ENCODE peak calls at places on chromosomes 4 and X, in five cellular contexts. B, T, Z, A and W are unnamed samples.

GRCh38 chrX:118928126-118928525 is 46.3 kb upstream of the LONRF3 start:
- DNase-seq in B (no peak), T (no peak), Z (no peak), A (no peak), W (no peak)

GRCh38 chrX:19875051-19875432 is 12.4 kb downstream of the SH3KBP1 start:
- DNase-seq in B (no peak), T (no peak), Z (no peak), A (no peak), W (peak)

GRCh38 chr4:22754091-22754490 is 61.4 kb downstream of the GBA3 start:
- DNase-seq in B (no peak), T (no peak), Z (no peak), A (no peak), W (no peak)

GRCh38 chr4:155179216-155179615 is 29.2 kb upstream of the NPY2R start:
- DNase-seq in B (no peak), T (no peak), Z (no peak), A (no peak), W (no peak)

GRCh38 chrX:48617542-48618340 is 20.4 kb downstream of the WDR13 start:
- DNase-seq in B (no peak), T (no peak), Z (no peak), A (no peak), W (no peak)

GRCh38 chr4:138961687-138962086 is 53.9 kb upstream of the NOCT start:
- DNase-seq in B (no peak), T (no peak), Z (no peak), A (no peak), W (no peak)

GRCh38 chr4:121685257-121685656 is 11.5 kb downstream of the ANXA5 start:
- DNase-seq in B (no peak), T (peak), Z (no peak), A (no peak), W (peak)

GRCh38 chr4:46124773-46125172 is 919 bp upstream of the GABRG1 start:
- DNase-seq in B (peak), T (no peak), Z (peak), A (no peak), W (no peak)

GRCh38 chrX:68794486-68794885 is 34.3 kb upstream of the EFNB1 start:
- DNase-seq in B (no peak), T (no peak), Z (no peak), A (no peak), W (no peak)

GRCh38 chrX:10729000-10729399 is 108.6 kb upstream of the MID1 start:
- DNase-seq in B (no peak), T (no peak), Z (no peak), A (no peak), W (no peak)

GRCh38 chrX:12910424-12910823 is 4.0 kb downstream of the TLR8 start:
- DNase-seq in B (no peak), T (no peak), Z (no peak), A (no peak), W (no peak)

GRCh38 chr4:103415801-103416200 is 217.7 kb upstream of the CENPE start:
- DNase-seq in B (no peak), T (no peak), Z (no peak), A (no peak), W (no peak)

GRCh38 chr4:2830632-2831610 is 12.7 kb upstream of the ADD1 start:
- DNase-seq in B (no peak), T (no peak), Z (no peak), A (no peak), W (no peak)

GRCh38 chr4:84967292-84967651 is 782 bp upstream of the WDFY3 start:
- DNase-seq in B (no peak), T (peak), Z (no peak), A (no peak), W (peak)

GRCh38 chr4:145540235-145540634 is 58.6 kb downstream of the SMAD1 start:
- DNase-seq in B (no peak), T (no peak), Z (no peak), A (no peak), W (peak)

GRCh38 chr4:74133786-74134499 is 24.0 kb upstream of the MTHFD2L start:
- DNase-seq in B (peak), T (peak), Z (peak), A (peak), W (peak)

DNA sequence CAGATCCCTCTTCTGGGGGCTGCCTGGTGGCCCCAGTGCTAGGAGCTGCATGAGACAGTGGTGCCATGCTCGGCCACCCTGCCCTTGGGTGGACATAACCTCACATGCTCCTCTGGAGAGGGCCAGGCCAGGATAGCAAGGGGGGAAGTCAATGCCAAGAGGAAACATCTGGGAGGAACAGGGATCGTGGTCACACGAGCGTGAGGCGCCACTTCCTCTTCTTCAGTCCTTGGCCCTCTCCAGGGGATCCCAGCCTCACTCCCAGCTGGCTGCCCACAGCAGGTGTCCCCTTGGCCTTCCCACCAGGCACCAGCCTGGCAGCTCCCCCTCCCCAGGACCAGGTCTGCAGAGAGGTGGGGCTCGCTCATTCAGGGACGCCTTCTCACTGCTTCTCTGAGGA is 28.6 kb downstream of the TBC1D14 start:
- DNase-seq in B (no peak), T (no peak), Z (no peak), A (no peak), W (no peak)
- H3K14ac ChIP-seq in B (peak), T (peak), Z (peak), A (no peak), W (no peak)

GRCh38 chr4:70901607-70901983 is 574 bp upstream of the MOB1B start:
- DNase-seq in B (no peak), T (no peak), Z (no peak), A (no peak), W (no peak)
- H3K14ac ChIP-seq in B (peak), T (peak), Z (no peak), A (no peak), W (peak)

DNA sequence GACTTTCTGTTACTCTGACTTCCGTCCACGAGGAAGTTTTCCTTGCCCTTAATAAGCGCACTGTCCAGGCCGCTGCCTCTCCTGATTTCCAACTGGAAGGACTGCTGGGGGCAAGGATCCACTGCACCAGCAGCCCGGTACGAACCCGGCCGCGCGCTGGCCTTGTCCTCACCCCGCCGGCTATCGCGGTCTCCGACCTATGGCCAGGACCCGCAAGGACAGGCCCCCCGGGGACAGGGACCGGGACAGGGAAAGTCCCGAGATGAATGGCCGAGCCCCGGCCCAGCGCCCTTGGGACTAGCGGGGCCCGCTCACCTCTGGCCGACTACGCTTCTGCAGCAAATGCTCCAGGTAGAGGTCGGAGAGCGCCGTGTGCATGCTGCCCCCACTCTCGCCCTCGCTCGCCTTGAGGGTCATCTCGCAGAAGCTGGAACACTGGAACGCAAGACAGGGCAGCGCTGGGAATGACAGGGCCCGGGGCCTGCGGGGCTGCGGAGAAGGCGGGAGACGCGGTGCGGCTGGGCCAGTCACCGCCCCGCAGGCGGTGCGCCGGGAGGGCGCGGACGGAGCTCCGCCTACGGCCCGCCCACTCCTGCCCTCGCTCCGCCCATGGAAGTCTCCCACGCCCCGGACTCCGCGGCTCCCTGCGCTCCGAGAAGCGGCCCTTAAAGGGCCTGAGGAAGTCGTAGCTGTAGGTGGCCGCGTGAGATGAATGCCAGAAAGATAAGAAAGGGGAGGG is at the start of gene MPP1:
- DNase-seq in B (peak), T (peak), Z (peak), A (no peak), W (peak)
- H3K14ac ChIP-seq in B (no peak), T (peak), Z (peak), A (no peak), W (peak)

GRCh38 chrX:40468033-40468979 is 112.5 kb upstream of the ATP6AP2 start:
- DNase-seq in B (peak), T (peak), Z (no peak), A (no peak), W (peak)
- H3K14ac ChIP-seq in B (no peak), T (no peak), Z (no peak), A (no peak), W (no peak)

GRCh38 chr4:87005690-87006461 is 71.1 kb downstream of the AFF1 start:
- DNase-seq in B (no peak), T (peak), Z (no peak), A (no peak), W (no peak)

GRCh38 chr4:87005369-87005689 is 70.5 kb downstream of the AFF1 start:
- DNase-seq in B (no peak), T (no peak), Z (no peak), A (no peak), W (no peak)

GRCh38 chr4:87009095-87009648 is 74.4 kb downstream of the AFF1 start:
- DNase-seq in B (no peak), T (no peak), Z (no peak), A (no peak), W (no peak)

GRCh38 chr4:87007345-87008181 is 72.8 kb downstream of the AFF1 start:
- DNase-seq in B (no peak), T (peak), Z (peak), A (no peak), W (peak)

DNA sequence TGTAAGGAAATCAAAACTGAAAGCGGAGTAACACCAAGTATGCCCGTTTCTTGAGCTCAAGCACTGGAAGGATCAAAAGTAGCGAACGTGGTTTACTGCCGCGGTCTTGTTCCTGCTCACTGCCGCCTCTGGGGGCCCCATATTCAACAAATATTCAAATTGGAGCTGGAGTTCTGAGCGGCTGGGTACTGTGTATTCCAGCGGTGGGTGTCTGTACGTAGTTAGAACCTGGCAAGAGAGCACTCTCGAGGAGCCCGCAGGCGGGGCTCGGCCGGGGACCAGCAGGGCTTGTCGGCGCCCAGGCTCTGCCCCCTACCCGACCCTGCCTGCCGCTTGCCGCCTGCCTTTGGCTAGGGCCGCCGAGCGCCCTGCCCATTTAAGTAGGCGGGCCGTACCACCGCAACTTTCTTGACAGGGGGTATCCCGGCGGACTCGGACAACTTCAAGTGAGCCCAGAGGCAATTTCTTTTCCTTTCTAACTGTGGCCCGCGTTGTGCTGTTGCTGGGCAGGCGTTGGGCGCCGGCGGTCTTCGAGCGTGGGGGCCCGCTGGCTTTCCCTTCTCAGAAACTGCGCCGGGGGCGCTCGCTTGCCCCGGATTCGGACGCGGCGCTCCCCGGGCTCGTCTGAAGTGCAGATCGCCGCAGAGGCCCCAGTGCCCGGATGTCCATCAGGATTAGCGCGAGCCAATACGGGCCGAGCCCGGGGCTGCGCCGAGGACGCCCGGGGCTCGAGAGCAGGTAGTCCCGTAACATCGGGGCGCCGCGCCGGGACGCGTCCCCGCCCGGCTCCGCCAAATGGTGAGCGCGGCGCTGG is 71.9 kb downstream of the AFF1 start:
- DNase-seq in B (peak), T (peak), Z (peak), A (peak), W (peak)
- H3K14ac ChIP-seq in B (peak), T (peak), Z (peak), A (no peak), W (peak)

GRCh38 chr4:124396333-124396732 is 316.2 kb downstream of the ANKRD50 start:
- DNase-seq in B (no peak), T (no peak), Z (no peak), A (no peak), W (no peak)

GRCh38 chr4:124401611-124402010 is 310.9 kb downstream of the ANKRD50 start:
- DNase-seq in B (no peak), T (no peak), Z (no peak), A (no peak), W (no peak)
- H3K14ac ChIP-seq in B (no peak), T (no peak), Z (no peak), A (no peak), W (no peak)